ENCODE peak calls at places on chromosomes 7 and 10, in nine cellular contexts. X is body of pancreas, U is GM23338, N is GM12865, W is astrocyte of the spinal cord, R is GM10248, O is RWPE1, Y is HFF-Myc, E is nephron progenitor cell. M is an unnamed sample.
A peak's percentile ranks its signal among the peaks of the same experiment; 100 is the strongest.

GRCh38 chr7:91051966-91052365 is 212.3 kb upstream of the FZD1 start:
- DNase-seq in N (no peak), E (no peak), W (no peak), U (peak; percentile 38), R (no peak), O (no peak), X (no peak), Y (no peak), M (no peak)

GRCh38 chr10:24882047-24882698 is 70.2 kb downstream of the PRTFDC1 start:
- DNase-seq in N (peak; percentile 70), O (no peak), R (no peak), U (no peak), Y (no peak), E (no peak), X (no peak), W (peak; percentile 73), M (no peak)

GRCh38 chr10:34319197-34319846 is 495.8 kb downstream of the PARD3 start:
- DNase-seq in W (peak; percentile 86), R (no peak), U (no peak), X (peak; percentile 68), E (no peak), O (peak; percentile 75), Y (peak; percentile 77), N (no peak), M (peak; percentile 94)

GRCh38 chr7:11716185-11716584 is 115.8 kb downstream of the THSD7A start:
- DNase-seq in N (no peak), X (peak; percentile 42), E (no peak), U (no peak), Y (peak; percentile 44), W (peak; percentile 68), R (no peak), O (no peak), M (no peak)

GRCh38 chr7:99446096-99446495 is 7.4 kb downstream of the CPSF4 start:
- DNase-seq in R (no peak), W (no peak), Y (no peak), N (no peak), E (no peak), U (no peak), O (no peak), X (no peak), M (no peak)

GRCh38 chr10:116636976-116637375 is 16.2 kb downstream of the PNLIPRP2 start:
- DNase-seq in O (no peak), Y (no peak), E (no peak), U (peak; percentile 21), N (no peak), X (peak; percentile 17), R (no peak), W (no peak), M (no peak)

GRCh38 chr10:78579995-78580394 is 488.8 kb upstream of the ZMIZ1 start:
- DNase-seq in X (peak; percentile 22), O (no peak), E (no peak), W (peak; percentile 59), R (no peak), N (no peak), U (no peak), Y (no peak), M (no peak)

GRCh38 chr10:49119746-49120145 is 4.4 kb upstream of the VSTM4 start:
- DNase-seq in U (no peak), E (no peak), N (no peak), Y (no peak), W (peak; percentile 40), R (no peak), X (no peak), O (no peak), M (no peak)

GRCh38 chr7:135981958-135982646 is 4.9 kb upstream of the MTPN start:
- DNase-seq in X (no peak), Y (no peak), O (no peak), U (no peak), E (no peak), R (no peak), W (no peak), N (no peak), M (no peak)

GRCh38 chr7:63071920-63072319 is 926.7 kb upstream of the ZNF722 start:
- DNase-seq in Y (no peak), O (no peak), R (no peak), U (no peak), X (no peak), E (no peak), N (no peak), W (no peak), M (no peak)

GRCh38 chr7:5773661-5774086 is 7.8 kb downstream of the RNF216 start:
- DNase-seq in O (peak; percentile 78), E (no peak), X (no peak), Y (peak; percentile 44), W (peak; percentile 96), N (no peak), R (no peak), U (no peak), M (peak; percentile 50)

GRCh38 chr7:93799750-93800357 is 90.7 kb downstream of the TFPI2 start:
- DNase-seq in U (peak; percentile 54), Y (peak; percentile 10), W (peak; percentile 31), N (peak; percentile 9), R (peak; percentile 12), O (peak; percentile 32), E (peak; percentile 2), X (no peak), M (no peak)
- TF ChIP-seq CTCF in U (peak; percentile 68), Y (peak; percentile 30), W (peak; percentile 48), N (peak; percentile 38), R (peak; percentile 38), O (peak; percentile 68), E (peak; percentile 42), X (peak; percentile 53), M (peak; percentile 54)

DNA sequence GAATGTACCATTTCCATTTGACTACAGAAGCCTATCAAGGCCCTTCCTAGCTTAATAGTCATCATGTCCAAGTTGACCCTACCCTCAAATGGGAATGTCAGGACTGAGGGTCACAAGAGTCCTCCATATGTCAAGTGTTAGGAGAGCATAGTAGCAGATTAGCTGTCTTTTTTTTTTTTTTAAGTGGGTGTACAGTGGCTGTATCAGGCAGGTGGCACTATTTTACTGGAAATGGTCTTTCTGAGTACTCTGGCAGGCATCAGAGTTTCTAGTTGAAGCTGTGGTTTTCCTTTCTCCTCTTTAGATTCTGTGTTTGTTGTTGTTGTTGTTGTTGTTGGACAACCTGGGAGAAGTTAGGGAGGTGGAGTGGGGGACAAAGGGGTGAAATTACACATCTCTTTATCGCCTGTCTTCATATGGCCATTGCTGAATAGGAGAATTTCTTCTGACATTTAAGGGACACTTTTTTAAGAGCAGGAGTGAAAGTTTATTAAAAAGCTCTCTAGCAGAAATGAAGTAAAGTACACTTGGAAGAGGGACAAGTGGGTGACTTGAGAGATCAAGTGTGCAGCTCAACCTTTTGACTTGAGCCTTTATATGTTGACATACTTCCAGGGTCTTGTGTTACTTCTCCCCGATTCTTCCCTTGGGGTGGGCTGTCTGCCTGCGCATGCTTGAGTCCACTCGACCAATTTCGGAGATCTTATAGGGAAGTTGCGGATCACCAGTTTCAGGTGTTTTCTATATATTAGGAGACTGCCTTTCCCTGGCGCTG is 104.1 kb upstream of the FOXP2 start:
- DNase-seq in E (no peak), N (peak; percentile 27), X (no peak), O (no peak), U (no peak), W (no peak), Y (no peak), R (no peak), M (no peak)
- TF ChIP-seq CTCF in E (no peak), N (peak; percentile 14), X (peak; percentile 31), O (no peak), U (no peak), W (peak; percentile 11), Y (no peak), R (peak; percentile 13), M (no peak)

GRCh38 chr10:43263551-43264323 is 3.1 kb downstream of the RASGEF1A start:
- DNase-seq in N (no peak), U (peak; percentile 53), O (no peak), X (peak; percentile 11), W (no peak), E (no peak), Y (no peak), R (no peak), M (no peak)
- TF ChIP-seq CTCF in N (no peak), U (peak; percentile 39), O (no peak), X (no peak), W (peak; percentile 27), E (peak; percentile 29), Y (peak; percentile 34), R (no peak), M (no peak)

GRCh38 chr10:44924261-44925040 is 13.3 kb downstream of the TMEM72 start:
- DNase-seq in O (no peak), W (no peak), N (no peak), X (no peak), Y (no peak), E (no peak), U (peak; percentile 9), R (no peak), M (no peak)
- TF ChIP-seq CTCF in O (no peak), W (no peak), N (no peak), X (no peak), Y (no peak), E (no peak), U (no peak), R (no peak), M (no peak)

M was measured in AG09319.